ENCODE peak calls at places on chromosome 10, in six cellular contexts. L, A, V, E, D and O are unnamed samples.

GRCh38 chr10:15859865-15860691 is at the start of gene MINDY3:
- DNase-seq in L (peak), A (peak), V (peak), E (peak), D (peak), O (peak)

GRCh38 chr10:92074126-92074887 is 150.7 kb downstream of the BTAF1 start:
- DNase-seq in L (no peak), A (no peak), V (no peak), E (no peak), D (no peak), O (no peak)

GRCh38 chr10:67861750-67862460 is 22.6 kb upstream of the SIRT1 start:
- DNase-seq in L (no peak), A (no peak), V (no peak), E (no peak), D (no peak), O (no peak)

GRCh38 chr10:115844592-115844991 is 428.4 kb downstream of the GFRA1 start:
- DNase-seq in L (peak), A (peak), V (no peak), E (no peak), D (no peak), O (no peak)

GRCh38 chr10:64118736-64119135 is 597.5 kb downstream of the REEP3 start:
- DNase-seq in L (no peak), A (no peak), V (no peak), E (no peak), D (no peak), O (no peak)

GRCh38 chr10:64041185-64041988 is 520.2 kb downstream of the REEP3 start:
- DNase-seq in L (peak), A (peak), V (peak), E (peak), D (peak), O (peak)

GRCh38 chr10:81733547-81733946 is 141.4 kb upstream of the NRG3 start:
- DNase-seq in L (no peak), A (no peak), V (no peak), E (no peak), D (no peak), O (no peak)

GRCh38 chr10:117217196-117217761 is 20.0 kb downstream of the KCNK18 start:
- DNase-seq in L (no peak), A (no peak), V (no peak), E (peak), D (no peak), O (no peak)

GRCh38 chr10:80909254-80909653 is 371.6 kb downstream of the SH2D4B start:
- DNase-seq in L (no peak), A (no peak), V (no peak), E (no peak), D (no peak), O (no peak)

GRCh38 chr10:132571565-132572544 is 34.3 kb downstream of the INPP5A start:
- DNase-seq in L (peak), A (peak), V (no peak), E (peak), D (no peak), O (peak)

GRCh38 chr10:77187376-77187999 is 450.1 kb downstream of the KCNMA1 start:
- DNase-seq in L (no peak), A (no peak), V (no peak), E (no peak), D (no peak), O (no peak)

GRCh38 chr10:128097783-128098182 is 28.4 kb downstream of the MKI67 start:
- DNase-seq in L (no peak), A (no peak), V (no peak), E (no peak), D (no peak), O (no peak)

GRCh38 chr10:35237766-35238512 is 98.4 kb upstream of the CCNY start:
- DNase-seq in L (no peak), A (no peak), V (no peak), E (no peak), D (no peak), O (no peak)

GRCh38 chr10:92699518-92700272 is 9.9 kb downstream of the HHEX start:
- DNase-seq in L (peak), A (peak), V (no peak), E (peak), D (no peak), O (no peak)

GRCh38 chr10:92124524-92125168 is 166.2 kb downstream of the CPEB3 start:
- DNase-seq in L (peak), A (peak), V (no peak), E (no peak), D (no peak), O (no peak)